ENCODE peak calls at places on chromosomes 4 and X, in nine cellular contexts. N, H, T, Z, A, L, U, O and D are unnamed samples.

GRCh38 chr4:132827522-132827921 is 321.6 kb upstream of the PCDH10 start:
- DNase-seq in N (no peak), H (no peak), T (no peak), Z (no peak), A (no peak), L (no peak), U (no peak), O (no peak), D (no peak)

GRCh38 chr4:178941975-178942374 is 1499.7 kb upstream of the AGA start:
- DNase-seq in N (no peak), H (no peak), T (no peak), Z (no peak), A (no peak), L (no peak), U (no peak), O (no peak), D (no peak)

GRCh38 chrX:22196151-22196550 is 76.6 kb upstream of the CBLL2 start:
- DNase-seq in N (no peak), H (no peak), T (no peak), Z (no peak), A (no peak), L (no peak), U (no peak), O (no peak), D (no peak)

GRCh38 chr4:175691791-175692190 is 120.3 kb downstream of the GPM6A start:
- DNase-seq in N (no peak), H (no peak), T (no peak), Z (no peak), A (no peak), L (no peak), U (no peak), O (no peak), D (no peak)

GRCh38 chr4:104815593-104816156 is 321.0 kb upstream of the CXXC4 start:
- DNase-seq in N (no peak), H (no peak), T (no peak), Z (no peak), A (no peak), L (no peak), U (no peak), O (no peak), D (no peak)

GRCh38 chr4:15262396-15262795 is 165.4 kb upstream of the C1QTNF7 start:
- DNase-seq in N (no peak), H (no peak), T (no peak), Z (no peak), A (no peak), L (no peak), U (no peak), O (no peak), D (no peak)

GRCh38 chrX:63514575-63514967 is 163.4 kb upstream of the SPIN4 start:
- DNase-seq in N (no peak), H (no peak), T (no peak), Z (no peak), A (no peak), L (no peak), U (no peak), O (no peak), D (no peak)

GRCh38 chr4:67035986-67036385 is 509.3 kb downstream of the CENPC start:
- DNase-seq in N (no peak), H (no peak), T (no peak), Z (no peak), A (no peak), L (no peak), U (no peak), O (no peak), D (no peak)

GRCh38 chrX:133840415-133840814 is 145.0 kb downstream of the GPC3 start:
- DNase-seq in N (no peak), H (no peak), T (no peak), Z (no peak), A (no peak), L (no peak), U (no peak), O (no peak), D (no peak)

GRCh38 chr4:20256381-20256881 is 4.7 kb downstream of the SLIT2 start:
- DNase-seq in N (no peak), H (no peak), T (no peak), Z (no peak), A (no peak), L (no peak), U (no peak), O (no peak), D (no peak)

GRCh38 chrX:30821116-30821515 is 67.9 kb downstream of the TAB3 start:
- DNase-seq in N (no peak), H (no peak), T (no peak), Z (no peak), A (no peak), L (no peak), U (no peak), O (no peak), D (no peak)

GRCh38 chr4:37946503-37947179 is 13.6 kb upstream of the PTTG2 start:
- DNase-seq in N (no peak), H (no peak), T (peak; percentile 23), Z (no peak), A (no peak), L (no peak), U (peak; percentile 65), O (peak; percentile 57), D (no peak)

GRCh38 chr4:91089194-91089593 is 962.0 kb downstream of the CCSER1 start:
- DNase-seq in N (no peak), H (no peak), T (no peak), Z (no peak), A (no peak), L (no peak), U (no peak), O (no peak), D (no peak)

GRCh38 chr4:79603681-79604080 is 195.7 kb upstream of the GK2 start:
- DNase-seq in N (no peak), H (no peak), T (no peak), Z (no peak), A (no peak), L (no peak), U (no peak), O (no peak), D (no peak)

GRCh38 chrX:1322393-1322792 is 14.2 kb upstream of the IL3RA start:
- DNase-seq in N (no peak), H (no peak), T (no peak), Z (no peak), A (no peak), L (no peak), U (no peak), O (no peak), D (no peak)

GRCh38 chr4:178196751-178197150 is 754.5 kb upstream of the AGA start:
- DNase-seq in N (no peak), H (no peak), T (no peak), Z (no peak), A (no peak), L (no peak), U (no peak), O (no peak), D (no peak)

GRCh38 chr4:171449082-171449481 is 364.1 kb upstream of the GALNTL6 start:
- DNase-seq in N (no peak), H (no peak), T (no peak), Z (no peak), A (no peak), L (no peak), U (no peak), O (no peak), D (no peak)

GRCh38 chr4:21763865-21764264 is 184.7 kb downstream of the KCNIP4 start:
- DNase-seq in N (no peak), H (no peak), T (no peak), Z (no peak), A (no peak), L (no peak), U (no peak), O (no peak), D (no peak)

GRCh38 chr4:68145261-68145660 is 15.6 kb upstream of the TMPRSS11F start:
- DNase-seq in N (no peak), H (no peak), T (no peak), Z (no peak), A (no peak), L (no peak), U (no peak), O (no peak), D (no peak)

GRCh38 chr4:111537861-111538260 is 607.4 kb upstream of the FAM241A start:
- DNase-seq in N (no peak), H (no peak), T (no peak), Z (no peak), A (no peak), L (peak; percentile 6), U (no peak), O (no peak), D (no peak)

GRCh38 chrX:105552395-105552794 is 269.9 kb upstream of the NRK start:
- DNase-seq in N (no peak), H (no peak), T (no peak), Z (no peak), A (peak; percentile 1), L (no peak), U (no peak), O (no peak), D (no peak)

GRCh38 chr4:123037809-123038208 is 115.4 kb upstream of the NUDT6 start:
- DNase-seq in N (no peak), H (no peak), T (no peak), Z (no peak), A (no peak), L (no peak), U (no peak), O (no peak), D (no peak)

GRCh38 chrX:108001218-108001814 is 19.1 kb upstream of the TEX13B start:
- DNase-seq in N (no peak), H (no peak), T (no peak), Z (no peak), A (peak; percentile 46), L (peak; percentile 69), U (no peak), O (peak; percentile 26), D (no peak)

GRCh38 chr4:113635739-113636437 is 125.7 kb downstream of the CAMK2D start:
- DNase-seq in N (no peak), H (no peak), T (no peak), Z (no peak), A (no peak), L (no peak), U (no peak), O (no peak), D (no peak)

GRCh38 chr4:177554966-177555574 is 112.8 kb upstream of the AGA start:
- DNase-seq in N (no peak), H (no peak), T (no peak), Z (peak; percentile 12), A (peak; percentile 28), L (peak; percentile 26), U (no peak), O (no peak), D (no peak)

GRCh38 chrX:101539116-101539515 is 11.2 kb upstream of the ARMCX1 start:
- DNase-seq in N (no peak), H (no peak), T (no peak), Z (no peak), A (no peak), L (no peak), U (no peak), O (no peak), D (peak; percentile 24)

GRCh38 chr4:169250796-169251195 is 20.0 kb downstream of the SH3RF1 start:
- DNase-seq in N (no peak), H (no peak), T (no peak), Z (no peak), A (no peak), L (no peak), U (no peak), O (no peak), D (no peak)

GRCh38 chr4:163988921-163989320 is 494.4 kb downstream of the TMA16 start:
- DNase-seq in N (no peak), H (no peak), T (no peak), Z (peak; percentile 37), A (no peak), L (no peak), U (no peak), O (no peak), D (no peak)